ENCODE peak calls at places on chromosomes 7 and 10, in four cellular contexts. One of them, this sample, is unnamed.

GRCh38 chr7:126535176-126535575 is 717.6 kb downstream of the GRM8 start:
- DNase-seq in skeletal muscle cell: no peak
- DNase-seq in cardiac muscle cell: no peak
- DNase-seq in WERI-Rb-1: no peak
- DNase-seq in this sample: no peak

GRCh38 chr10:43691503-43691902 is 42.8 kb upstream of the ZNF32 start:
- DNase-seq in skeletal muscle cell: no peak
- DNase-seq in cardiac muscle cell: no peak
- DNase-seq in WERI-Rb-1: no peak
- DNase-seq in this sample: no peak

GRCh38 chr7:93228302-93228701 is 2.0 kb upstream of the HEPACAM2 start:
- DNase-seq in WERI-Rb-1: no peak
- DNase-seq in cardiac muscle cell: peak; percentile 76
- DNase-seq in skeletal muscle cell: peak; percentile 16
- DNase-seq in this sample: no peak

GRCh38 chr10:71744897-71745658 is 25.5 kb upstream of the C10orf105 start:
- DNase-seq in WERI-Rb-1: no peak
- DNase-seq in skeletal muscle cell: no peak
- DNase-seq in cardiac muscle cell: no peak
- DNase-seq in this sample: no peak

GRCh38 chr7:143929224-143929920 is 5.7 kb upstream of the OR2F2 start:
- DNase-seq in WERI-Rb-1: no peak
- DNase-seq in cardiac muscle cell: no peak
- DNase-seq in skeletal muscle cell: no peak
- DNase-seq in this sample: no peak

GRCh38 chr7:96136600-96137239 is 185.2 kb downstream of the SLC25A13 start:
- DNase-seq in cardiac muscle cell: no peak
- DNase-seq in skeletal muscle cell: no peak
- DNase-seq in WERI-Rb-1: peak; percentile 9
- DNase-seq in this sample: no peak

GRCh38 chr7:16719699-16720098 is 33.9 kb upstream of the TSPAN13 start:
- DNase-seq in cardiac muscle cell: no peak
- DNase-seq in skeletal muscle cell: no peak
- DNase-seq in WERI-Rb-1: no peak
- DNase-seq in this sample: no peak

GRCh38 chr10:132616170-132616994 is 78.8 kb downstream of the INPP5A start:
- DNase-seq in cardiac muscle cell: no peak
- DNase-seq in WERI-Rb-1: no peak
- DNase-seq in skeletal muscle cell: no peak
- DNase-seq in this sample: no peak

GRCh38 chr7:80218723-80219122 is 84.1 kb downstream of the GNAI1 start:
- DNase-seq in WERI-Rb-1: no peak
- DNase-seq in cardiac muscle cell: no peak
- DNase-seq in skeletal muscle cell: peak; percentile 61
- DNase-seq in this sample: no peak

GRCh38 chr10:69883256-69883655 is 81.5 kb downstream of the COL13A1 start:
- DNase-seq in skeletal muscle cell: no peak
- DNase-seq in WERI-Rb-1: peak; percentile 74
- DNase-seq in cardiac muscle cell: no peak
- DNase-seq in this sample: no peak

GRCh38 chr7:134878731-134879295 is 99.4 kb downstream of the CALD1 start:
- DNase-seq in skeletal muscle cell: no peak
- DNase-seq in cardiac muscle cell: no peak
- DNase-seq in WERI-Rb-1: no peak
- DNase-seq in this sample: no peak

GRCh38 chr7:134879815-134880475 is 100.5 kb downstream of the CALD1 start:
- DNase-seq in WERI-Rb-1: no peak
- DNase-seq in skeletal muscle cell: no peak
- DNase-seq in cardiac muscle cell: no peak
- DNase-seq in this sample: no peak

GRCh38 chr7:134886353-134887057 is 99.8 kb upstream of the AGBL3 start:
- DNase-seq in WERI-Rb-1: no peak
- DNase-seq in cardiac muscle cell: peak; percentile 37
- DNase-seq in skeletal muscle cell: no peak
- DNase-seq in this sample: peak; percentile 39

GRCh38 chr7:134885967-134886352 is 100.3 kb upstream of the AGBL3 start:
- DNase-seq in skeletal muscle cell: peak; percentile 81
- DNase-seq in cardiac muscle cell: no peak
- DNase-seq in WERI-Rb-1: no peak
- DNase-seq in this sample: peak; percentile 74

GRCh38 chr7:134882481-134882880 is 103.0 kb downstream of the CALD1 start:
- DNase-seq in skeletal muscle cell: no peak
- DNase-seq in WERI-Rb-1: no peak
- DNase-seq in cardiac muscle cell: no peak
- DNase-seq in this sample: no peak
- H3K4me3 ChIP-seq in skeletal muscle cell: no peak overlapping the region
- H3K4me3 ChIP-seq in WERI-Rb-1: no peak overlapping the region
- H3K4me3 ChIP-seq in cardiac muscle cell: no peak overlapping the region
- H3K4me3 ChIP-seq in this sample: no peak overlapping the region

GRCh38 chr10:122461729-122462532 is 578 bp downstream of the HTRA1 start:
- DNase-seq in WERI-Rb-1: no peak
- DNase-seq in skeletal muscle cell: no peak
- DNase-seq in cardiac muscle cell: peak; percentile 58
- DNase-seq in this sample: no peak
- H3K4me3 ChIP-seq in WERI-Rb-1: no peak overlapping the region
- H3K4me3 ChIP-seq in skeletal muscle cell: peak overlapping the region; percentile 83
- H3K4me3 ChIP-seq in cardiac muscle cell: peak overlapping the region; percentile 47
- H3K4me3 ChIP-seq in this sample: peak overlapping the region; percentile 61

DNA sequence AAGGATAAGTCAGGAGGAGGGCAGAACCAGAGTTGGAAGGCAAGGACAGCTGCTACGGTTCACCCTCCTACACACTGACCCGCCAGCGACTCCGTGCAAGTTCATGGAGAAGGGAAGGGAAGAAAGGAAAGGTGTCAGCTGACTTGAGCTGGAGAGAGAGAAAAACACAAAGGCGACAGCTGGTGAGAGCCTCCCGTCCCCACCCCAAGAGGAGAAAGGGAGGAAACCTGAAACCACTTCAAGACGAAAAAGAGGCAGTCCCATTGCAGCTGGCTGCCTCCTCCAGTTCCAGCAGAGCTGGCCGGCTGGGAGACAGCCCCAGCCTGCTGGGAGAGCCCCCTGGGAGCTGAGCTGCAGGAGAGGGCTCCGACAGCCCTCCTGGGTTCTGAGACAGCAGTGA is 75.2 kb downstream of the PARD3 start:
- DNase-seq in cardiac muscle cell: peak; percentile 94
- DNase-seq in skeletal muscle cell: peak; percentile 83
- DNase-seq in WERI-Rb-1: peak; percentile 71
- DNase-seq in this sample: peak; percentile 57
- H3K4me3 ChIP-seq in cardiac muscle cell: peak overlapping the region; percentile 6
- H3K4me3 ChIP-seq in skeletal muscle cell: peak overlapping the region; percentile 15
- H3K4me3 ChIP-seq in WERI-Rb-1: peak overlapping the region; percentile 14
- H3K4me3 ChIP-seq in this sample: peak overlapping the region; percentile 15

GRCh38 chr10:95755511-95756004 is 405 bp upstream of the ENTPD1 start:
- DNase-seq in cardiac muscle cell: peak; percentile 13
- DNase-seq in skeletal muscle cell: no peak
- DNase-seq in WERI-Rb-1: no peak
- DNase-seq in this sample: no peak
- H3K4me3 ChIP-seq in cardiac muscle cell: peak overlapping the region; percentile 13
- H3K4me3 ChIP-seq in skeletal muscle cell: no peak overlapping the region
- H3K4me3 ChIP-seq in WERI-Rb-1: no peak overlapping the region
- H3K4me3 ChIP-seq in this sample: no peak overlapping the region

GRCh38 chr10:28177944-28178637 is 124.8 kb downstream of the MPP7 start:
- DNase-seq in skeletal muscle cell: no peak
- DNase-seq in WERI-Rb-1: no peak
- DNase-seq in cardiac muscle cell: no peak
- DNase-seq in this sample: no peak
- H3K4me3 ChIP-seq in skeletal muscle cell: no peak overlapping the region
- H3K4me3 ChIP-seq in WERI-Rb-1: no peak overlapping the region
- H3K4me3 ChIP-seq in cardiac muscle cell: no peak overlapping the region
- H3K4me3 ChIP-seq in this sample: no peak overlapping the region

DNA sequence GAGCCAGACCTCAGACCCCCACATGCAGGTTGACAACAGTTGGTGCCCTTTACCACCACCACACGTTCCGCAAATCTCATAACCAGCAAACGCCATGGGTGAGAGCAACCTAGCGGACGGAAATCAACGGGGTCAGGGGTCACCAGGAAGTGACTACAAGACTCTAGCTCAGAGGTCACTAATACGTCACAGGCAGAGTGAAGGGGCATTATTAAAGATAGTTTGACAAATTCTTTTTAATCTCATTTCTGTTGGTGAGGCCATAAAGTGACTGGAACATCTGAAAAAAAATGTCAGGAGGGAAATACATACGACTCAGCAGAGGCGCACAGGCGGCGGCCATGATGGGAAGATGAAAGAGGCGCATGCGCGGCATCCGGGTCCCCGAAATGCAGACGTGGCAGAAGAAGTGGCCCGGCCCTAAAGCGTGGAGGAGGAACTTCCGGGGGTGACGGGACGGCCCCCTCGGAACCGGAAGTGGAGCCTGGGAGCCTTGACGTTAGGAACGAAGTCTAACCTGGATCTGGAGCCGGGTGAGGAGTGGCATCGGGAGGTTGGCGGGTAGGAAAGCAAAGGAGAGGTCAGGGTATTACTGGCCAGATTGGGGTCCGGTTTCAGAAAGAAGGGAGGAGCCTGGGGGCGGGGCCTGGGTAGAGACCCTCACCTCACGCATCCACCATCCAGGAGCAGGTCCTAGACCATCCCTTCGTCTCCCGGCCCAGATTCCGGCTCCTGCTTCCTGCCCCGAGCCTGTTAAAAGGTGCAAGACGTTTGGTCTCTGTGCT is at the start of gene SEC24C:
- DNase-seq in skeletal muscle cell: peak; percentile 84
- DNase-seq in WERI-Rb-1: peak; percentile 96
- DNase-seq in cardiac muscle cell: peak; percentile 97
- DNase-seq in this sample: peak; percentile 74
- H3K4me3 ChIP-seq in skeletal muscle cell: peak within 1 kb of the TSS; percentile 84
- H3K4me3 ChIP-seq in WERI-Rb-1: peak within 1 kb of the TSS; percentile 84
- H3K4me3 ChIP-seq in cardiac muscle cell: peak within 1 kb of the TSS; percentile 88
- H3K4me3 ChIP-seq in this sample: peak within 1 kb of the TSS; percentile 81

GRCh38 chr7:37973915-37974314 is 53.5 kb downstream of the EPDR1 start:
- DNase-seq in cardiac muscle cell: peak; percentile 51
- DNase-seq in skeletal muscle cell: no peak
- DNase-seq in WERI-Rb-1: no peak
- DNase-seq in this sample: no peak

GRCh38 chr7:37971491-37971890 is 51.1 kb downstream of the EPDR1 start:
- DNase-seq in skeletal muscle cell: no peak
- DNase-seq in WERI-Rb-1: no peak
- DNase-seq in cardiac muscle cell: no peak
- DNase-seq in this sample: no peak

DNA sequence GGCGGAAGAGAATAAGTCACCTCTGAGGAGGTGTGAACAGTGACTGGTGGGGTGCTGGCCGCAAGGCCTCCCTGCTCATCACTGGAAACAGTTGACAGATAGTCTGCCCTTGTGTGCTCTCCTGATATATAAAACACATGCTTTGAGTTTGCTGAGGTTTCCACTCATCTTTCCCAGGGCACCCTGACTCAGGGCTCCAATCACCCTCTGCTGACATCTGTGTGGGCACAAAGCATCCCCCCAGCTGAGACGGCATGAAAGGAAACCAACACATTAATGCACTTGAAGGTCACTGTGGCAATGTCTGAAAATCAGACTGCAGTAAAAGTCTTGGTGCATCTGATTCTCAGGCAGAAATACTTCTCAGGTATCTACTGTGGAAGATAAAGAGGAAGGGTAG is 49.8 kb downstream of the EPDR1 start:
- DNase-seq in WERI-Rb-1: no peak
- DNase-seq in skeletal muscle cell: no peak
- DNase-seq in cardiac muscle cell: no peak
- DNase-seq in this sample: no peak
- H3K4me3 ChIP-seq in WERI-Rb-1: no peak overlapping the region
- H3K4me3 ChIP-seq in skeletal muscle cell: no peak overlapping the region
- H3K4me3 ChIP-seq in cardiac muscle cell: no peak overlapping the region
- H3K4me3 ChIP-seq in this sample: no peak overlapping the region

DNA sequence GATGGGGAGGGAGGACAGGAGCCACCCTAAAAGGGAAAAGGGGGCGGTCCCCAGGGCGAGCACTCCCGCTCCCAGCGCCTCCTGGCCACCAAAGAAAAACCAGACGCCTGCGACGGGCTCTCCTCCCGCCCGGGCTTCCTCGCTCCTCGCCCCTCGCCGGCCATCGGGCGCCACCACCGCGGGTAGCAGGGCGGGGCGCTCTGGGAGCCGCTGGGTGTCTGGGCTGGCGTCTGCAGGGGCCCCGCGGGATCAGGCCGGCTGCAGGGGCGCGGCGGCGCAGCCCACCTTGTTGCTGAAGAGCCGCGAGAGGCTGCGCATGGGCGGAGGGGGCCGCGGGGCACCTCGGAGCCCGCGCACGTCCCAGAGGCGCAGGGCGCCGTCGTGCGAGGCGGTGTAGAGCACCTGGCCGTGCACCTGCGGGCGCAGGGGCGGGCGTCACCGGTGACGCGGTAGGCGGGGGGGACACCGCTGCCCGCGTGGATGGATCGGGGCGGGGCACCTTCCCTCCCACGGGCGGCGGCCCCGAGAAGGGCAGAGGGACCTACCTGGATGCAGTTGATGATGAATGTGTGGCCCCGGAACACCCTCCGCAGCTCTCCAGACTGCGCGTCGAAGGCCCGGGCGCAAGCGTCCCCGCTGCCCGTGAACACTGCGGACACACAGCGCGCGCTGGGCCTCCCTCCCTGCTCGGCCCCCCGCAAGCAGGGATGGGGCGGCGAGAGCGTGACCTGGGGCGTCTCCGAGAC is 28.3 kb downstream of the WDR86 start:
- DNase-seq in WERI-Rb-1: peak; percentile 25
- DNase-seq in skeletal muscle cell: no peak
- DNase-seq in cardiac muscle cell: peak; percentile 53
- DNase-seq in this sample: no peak
- H3K4me3 ChIP-seq in WERI-Rb-1: peak overlapping the region; percentile 50
- H3K4me3 ChIP-seq in skeletal muscle cell: no peak overlapping the region
- H3K4me3 ChIP-seq in cardiac muscle cell: peak overlapping the region; percentile 12
- H3K4me3 ChIP-seq in this sample: no peak overlapping the region

GRCh38 chr7:88014581-88014980 is 80.5 kb downstream of the ADAM22 start:
- DNase-seq in WERI-Rb-1: no peak
- DNase-seq in skeletal muscle cell: no peak
- DNase-seq in cardiac muscle cell: no peak
- DNase-seq in this sample: no peak

GRCh38 chr7:88015309-88015708 is 81.3 kb downstream of the ADAM22 start:
- DNase-seq in cardiac muscle cell: no peak
- DNase-seq in skeletal muscle cell: no peak
- DNase-seq in WERI-Rb-1: no peak
- DNase-seq in this sample: no peak

GRCh38 chr7:88005191-88005590 is 71.1 kb downstream of the ADAM22 start:
- DNase-seq in WERI-Rb-1: no peak
- DNase-seq in cardiac muscle cell: no peak
- DNase-seq in skeletal muscle cell: no peak
- DNase-seq in this sample: no peak

GRCh38 chr7:88013981-88014380 is 79.9 kb downstream of the ADAM22 start:
- DNase-seq in WERI-Rb-1: no peak
- DNase-seq in cardiac muscle cell: no peak
- DNase-seq in skeletal muscle cell: no peak
- DNase-seq in this sample: no peak

DNA sequence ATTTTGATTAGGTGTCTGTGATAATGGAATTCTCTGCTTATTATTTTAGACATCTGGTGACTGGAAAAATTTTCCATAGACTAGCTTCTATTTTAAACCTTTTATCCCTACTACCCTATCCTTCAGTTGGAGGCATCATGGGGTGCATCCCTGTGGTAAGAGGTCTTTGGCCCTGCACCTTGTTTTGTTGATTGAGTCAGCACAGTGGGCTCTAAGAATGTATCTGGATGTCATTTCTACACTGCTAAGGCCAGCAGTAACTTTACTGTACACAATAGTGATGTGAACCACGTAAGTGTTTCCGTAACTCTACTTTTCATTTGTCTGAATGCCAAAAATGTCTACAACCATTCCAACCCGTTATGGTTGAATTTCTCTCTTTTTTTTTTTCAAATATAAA is 75.6 kb downstream of the ADAM22 start:
- DNase-seq in skeletal muscle cell: no peak
- DNase-seq in cardiac muscle cell: no peak
- DNase-seq in WERI-Rb-1: no peak
- DNase-seq in this sample: no peak
- H3K4me3 ChIP-seq in skeletal muscle cell: no peak overlapping the region
- H3K4me3 ChIP-seq in cardiac muscle cell: no peak overlapping the region
- H3K4me3 ChIP-seq in WERI-Rb-1: no peak overlapping the region
- H3K4me3 ChIP-seq in this sample: no peak overlapping the region